ENCODE peak calls at places on chromosomes 13 and 19, in eight cellular contexts. One of them, this sample, is unnamed.

GRCh38 chr19:33677745-33678426 is 56.1 kb downstream of the CHST8 start:
- DNase-seq in activated naive CD8-positive, alpha-beta T cell treated with anti-CD3 and anti-CD28 coated beads for 36 hours: no peak
- DNase-seq in T-cell: no peak
- DNase-seq in CD8-positive, alpha-beta memory T cell: no peak
- DNase-seq in lower leg skin: peak
- DNase-seq in germinal center: no peak
- DNase-seq in NCI-H1417: no peak
- DNase-seq in epithelial cell of esophagus: no peak
- DNase-seq in this sample: no peak

GRCh38 chr13:39913928-39914327 is 258.5 kb downstream of the COG6 start:
- DNase-seq in activated naive CD8-positive, alpha-beta T cell treated with anti-CD3 and anti-CD28 coated beads for 36 hours: no peak
- DNase-seq in germinal center: no peak
- DNase-seq in epithelial cell of esophagus: peak
- DNase-seq in NCI-H1417: no peak
- DNase-seq in lower leg skin: no peak
- DNase-seq in CD8-positive, alpha-beta memory T cell: no peak
- DNase-seq in T-cell: no peak
- DNase-seq in this sample: no peak

GRCh38 chr19:38737921-38738731 is 6.1 kb downstream of the CAPN12 start:
- DNase-seq in lower leg skin: no peak
- DNase-seq in activated naive CD8-positive, alpha-beta T cell treated with anti-CD3 and anti-CD28 coated beads for 36 hours: no peak
- DNase-seq in germinal center: no peak
- DNase-seq in CD8-positive, alpha-beta memory T cell: no peak
- DNase-seq in T-cell: no peak
- DNase-seq in epithelial cell of esophagus: no peak
- DNase-seq in NCI-H1417: no peak
- DNase-seq in this sample: no peak

GRCh38 chr19:47005164-47005641 is 14.4 kb upstream of the NPAS1 start:
- DNase-seq in activated naive CD8-positive, alpha-beta T cell treated with anti-CD3 and anti-CD28 coated beads for 36 hours: no peak
- DNase-seq in T-cell: no peak
- DNase-seq in germinal center: no peak
- DNase-seq in NCI-H1417: peak
- DNase-seq in epithelial cell of esophagus: peak
- DNase-seq in CD8-positive, alpha-beta memory T cell: no peak
- DNase-seq in lower leg skin: no peak
- DNase-seq in this sample: no peak

GRCh38 chr13:30744056-30744684 is 8.8 kb downstream of the ALOX5AP start:
- DNase-seq in lower leg skin: no peak
- DNase-seq in T-cell: peak
- DNase-seq in NCI-H1417: no peak
- DNase-seq in epithelial cell of esophagus: peak
- DNase-seq in CD8-positive, alpha-beta memory T cell: peak
- DNase-seq in germinal center: peak
- DNase-seq in activated naive CD8-positive, alpha-beta T cell treated with anti-CD3 and anti-CD28 coated beads for 36 hours: peak
- DNase-seq in this sample: peak

GRCh38 chr13:30186644-30187431 is 120.5 kb downstream of the KATNAL1 start:
- DNase-seq in T-cell: no peak
- DNase-seq in activated naive CD8-positive, alpha-beta T cell treated with anti-CD3 and anti-CD28 coated beads for 36 hours: no peak
- DNase-seq in epithelial cell of esophagus: no peak
- DNase-seq in lower leg skin: no peak
- DNase-seq in germinal center: no peak
- DNase-seq in NCI-H1417: peak
- DNase-seq in CD8-positive, alpha-beta memory T cell: no peak
- DNase-seq in this sample: no peak

GRCh38 chr19:56398809-56399208 is 5.3 kb upstream of the ZNF583 start:
- DNase-seq in lower leg skin: no peak
- DNase-seq in epithelial cell of esophagus: no peak
- DNase-seq in activated naive CD8-positive, alpha-beta T cell treated with anti-CD3 and anti-CD28 coated beads for 36 hours: no peak
- DNase-seq in NCI-H1417: no peak
- DNase-seq in T-cell: no peak
- DNase-seq in CD8-positive, alpha-beta memory T cell: no peak
- DNase-seq in germinal center: no peak
- DNase-seq in this sample: no peak

GRCh38 chr19:44942067-44942571 is at the start of gene APOC4:
- DNase-seq in CD8-positive, alpha-beta memory T cell: no peak
- DNase-seq in germinal center: no peak
- DNase-seq in activated naive CD8-positive, alpha-beta T cell treated with anti-CD3 and anti-CD28 coated beads for 36 hours: no peak
- DNase-seq in T-cell: no peak
- DNase-seq in NCI-H1417: no peak
- DNase-seq in epithelial cell of esophagus: no peak
- DNase-seq in lower leg skin: no peak
- DNase-seq in this sample: no peak

GRCh38 chr13:51246005-51246404 is 23.8 kb downstream of the FAM124A start:
- DNase-seq in germinal center: no peak
- DNase-seq in activated naive CD8-positive, alpha-beta T cell treated with anti-CD3 and anti-CD28 coated beads for 36 hours: no peak
- DNase-seq in T-cell: no peak
- DNase-seq in CD8-positive, alpha-beta memory T cell: no peak
- DNase-seq in lower leg skin: no peak
- DNase-seq in epithelial cell of esophagus: no peak
- DNase-seq in NCI-H1417: no peak
- DNase-seq in this sample: no peak